ENCODE peak calls at places on chromosomes 12 and 14, in four cellular contexts. Y, U, W and M are unnamed samples.

GRCh38 chr12:34400423-34400881 is 378.2 kb downstream of the ALG10 start:
- DNase-seq in Y (peak), U (no peak), W (peak), M (no peak)

GRCh38 chr12:100185361-100185894 is 15.2 kb upstream of the ACTR6 start:
- DNase-seq in Y (no peak), U (no peak), W (no peak), M (peak)

GRCh38 chr14:99971929-99972747 is 93.1 kb upstream of the EVL start:
- DNase-seq in Y (no peak), U (no peak), W (peak), M (peak)

GRCh38 chr14:95828649-95829265 is 47.9 kb upstream of the TUNAR start:
- DNase-seq in Y (no peak), U (no peak), W (no peak), M (no peak)

GRCh38 chr12:14828896-14829295 is 14.4 kb downstream of the ART4 start:
- DNase-seq in Y (no peak), U (no peak), W (no peak), M (no peak)

GRCh38 chr14:51498411-51499227 is 153.1 kb upstream of the FRMD6 start:
- DNase-seq in Y (no peak), U (no peak), W (no peak), M (no peak)

GRCh38 chr12:6956332-6956727 is 5.2 kb downstream of the PTPN6 start:
- DNase-seq in Y (no peak), U (no peak), W (no peak), M (peak)

GRCh38 chr12:52139579-52140062 is 52.2 kb downstream of the KRT80 start:
- DNase-seq in Y (no peak), U (no peak), W (peak), M (peak)

GRCh38 chr12:58503731-58504520 is 416.4 kb downstream of the LRIG3 start:
- DNase-seq in Y (no peak), U (no peak), W (no peak), M (no peak)

GRCh38 chr14:103723176-103724081 is 7.8 kb downstream of the ZFYVE21 start:
- DNase-seq in Y (no peak), U (peak), W (no peak), M (no peak)

GRCh38 chr12:114371733-114372132 is 34.2 kb downstream of the TBX5 start:
- DNase-seq in Y (no peak), U (no peak), W (no peak), M (no peak)

GRCh38 chr14:50943261-50943942 is 881 bp downstream of the PYGL start:
- DNase-seq in Y (no peak), U (peak), W (no peak), M (no peak)

GRCh38 chr14:68074765-68075381 is 255.3 kb downstream of the RAD51B start:
- DNase-seq in Y (no peak), U (peak), W (no peak), M (no peak)

GRCh38 chr12:66405395-66405794 is 103.1 kb downstream of the HELB start:
- DNase-seq in Y (no peak), U (peak), W (no peak), M (no peak)

GRCh38 chr12:50749459-50749882 is 14.4 kb upstream of the ATF1 start:
- DNase-seq in Y (no peak), U (no peak), W (no peak), M (no peak)

GRCh38 chr12:53613821-53614220 is 12.4 kb downstream of the ATF7 start:
- DNase-seq in Y (no peak), U (peak), W (no peak), M (no peak)

GRCh38 chr12:123401753-123402683 is 18.1 kb downstream of the KMT5A start:
- DNase-seq in Y (no peak), U (no peak), W (no peak), M (no peak)

GRCh38 chr12:92094751-92095161 is 50.9 kb downstream of the BTG1 start:
- DNase-seq in Y (no peak), U (no peak), W (no peak), M (no peak)

GRCh38 chr12:25266522-25266921 is 15.8 kb upstream of the KRAS start:
- DNase-seq in Y (no peak), U (no peak), W (no peak), M (no peak)

GRCh38 chr12:55850893-55851292 is 8.2 kb upstream of the MMP19 start:
- DNase-seq in Y (no peak), U (peak), W (no peak), M (no peak)

GRCh38 chr14:84036863-84037262 is 1493.1 kb upstream of the FLRT2 start:
- DNase-seq in Y (no peak), U (peak), W (no peak), M (no peak)

GRCh38 chr12:96132819-96133218 is 61.4 kb upstream of the ELK3 start:
- DNase-seq in Y (no peak), U (no peak), W (peak), M (peak)

GRCh38 chr12:15532364-15532977 is 210.2 kb downstream of the PTPRO start:
- DNase-seq in Y (no peak), U (peak), W (peak), M (peak)

GRCh38 chr12:16531623-16532022 is 74.3 kb downstream of the LMO3 start:
- DNase-seq in Y (no peak), U (no peak), W (no peak), M (no peak)

GRCh38 chr14:77045570-77045890 is 17.0 kb upstream of the IRF2BPL start:
- DNase-seq in Y (no peak), U (no peak), W (no peak), M (no peak)

GRCh38 chr12:43882578-43883178 is 46.8 kb downstream of the TMEM117 start:
- DNase-seq in Y (no peak), U (peak), W (peak), M (peak)

GRCh38 chr12:24615967-24616411 is 332.9 kb downstream of the BCAT1 start:
- DNase-seq in Y (no peak), U (peak), W (no peak), M (no peak)

GRCh38 chr14:80415636-80416035 is 204.3 kb upstream of the DIO2 start:
- DNase-seq in Y (no peak), U (no peak), W (no peak), M (no peak)